ENCODE peak calls at places on chromosomes 16 and 17, in eight cellular contexts. C, V, R, P, L, W, U and X are unnamed samples.

GRCh38 chr16:66026211-66026610 is 340.3 kb upstream of the CDH5 start:
- DNase-seq in C (no peak), V (no peak), R (no peak), P (no peak), L (peak; percentile 33), W (no peak), U (no peak), X (no peak)

GRCh38 chr16:51651061-51651466 is 500.0 kb upstream of the SALL1 start:
- DNase-seq in C (no peak), V (no peak), R (no peak), P (no peak), L (peak; percentile 7), W (no peak), U (no peak), X (no peak)

GRCh38 chr16:53771655-53772497 is 67.9 kb downstream of the FTO start:
- DNase-seq in C (no peak), V (no peak), R (no peak), P (no peak), L (no peak), W (no peak), U (no peak), X (no peak)

GRCh38 chr17:81854974-81855774 is 5.2 kb downstream of the P4HB start:
- DNase-seq in C (no peak), V (no peak), R (no peak), P (no peak), L (no peak), W (no peak), U (no peak), X (no peak)

GRCh38 chr16:86196687-86197391 is 297.9 kb downstream of the IRF8 start:
- DNase-seq in C (no peak), V (no peak), R (no peak), P (no peak), L (no peak), W (no peak), U (no peak), X (no peak)

GRCh38 chr16:51621610-51622009 is 470.5 kb upstream of the SALL1 start:
- DNase-seq in C (no peak), V (no peak), R (no peak), P (no peak), L (no peak), W (no peak), U (no peak), X (no peak)

GRCh38 chr16:89324056-89325010 is 106.8 kb downstream of the ZNF778 start:
- DNase-seq in C (no peak), V (no peak), R (peak; percentile 56), P (no peak), L (no peak), W (no peak), U (no peak), X (no peak)

GRCh38 chr16:56264609-56264972 is 73.3 kb downstream of the GNAO1 start:
- DNase-seq in C (no peak), V (no peak), R (no peak), P (no peak), L (no peak), W (no peak), U (no peak), X (no peak)

GRCh38 chr17:45893725-45894021 is 681 bp upstream of the MAPT start:
- DNase-seq in C (no peak), V (no peak), R (no peak), P (no peak), L (no peak), W (no peak), U (no peak), X (no peak)

GRCh38 chr17:2176484-2177175 is 121.7 kb downstream of the HIC1 start:
- DNase-seq in C (no peak), V (no peak), R (no peak), P (no peak), L (no peak), W (no peak), U (no peak), X (no peak)